ENCODE peak calls at places on chromosomes 1 and 21, in six cellular contexts. F is B cell, E is omental fat pad, Z is foreskin keratinocyte, R is spleen, H is ovary. N is an unnamed sample.

GRCh38 chr21:17829472-17829871 is 10.3 kb upstream of the C21orf91 start:
- DNase-seq in F (no peak), E (no peak), Z (no peak), R (no peak), H (no peak), N (no peak)

GRCh38 chr1:15122331-15122730 is 31.2 kb upstream of the TMEM51 start:
- DNase-seq in F (no peak), E (no peak), Z (no peak), R (no peak), H (no peak), N (no peak)

GRCh38 chr1:75672528-75673393 is 51.7 kb upstream of the ACADM start:
- DNase-seq in F (no peak), E (no peak), Z (peak; percentile 90), R (no peak), H (no peak), N (no peak)

GRCh38 chr1:59107516-59107915 is 189.4 kb upstream of the FGGY start:
- DNase-seq in F (no peak), E (no peak), Z (peak; percentile 84), R (no peak), H (no peak), N (no peak)

GRCh38 chr1:29970747-29971325 is 734.5 kb downstream of the PTPRU start:
- DNase-seq in F (no peak), E (no peak), Z (no peak), R (no peak), H (no peak), N (no peak)

GRCh38 chr1:114564141-114564540 is 17.3 kb downstream of the BCAS2 start:
- DNase-seq in F (no peak), E (no peak), Z (no peak), R (no peak), H (no peak), N (no peak)

GRCh38 chr1:10709646-10710045 is 86.8 kb downstream of the CASZ1 start:
- DNase-seq in F (no peak), E (no peak), Z (no peak), R (no peak), H (no peak), N (no peak)

GRCh38 chr1:15852036-15852827 is 4.7 kb downstream of the SPEN start:
- DNase-seq in F (no peak), E (no peak), Z (no peak), R (no peak), H (no peak), N (no peak)

GRCh38 chr1:192809286-192810252 is 730 bp downstream of the RGS2 start:
- DNase-seq in F (peak; percentile 47), E (no peak), Z (no peak), R (peak; percentile 85), H (peak; percentile 25), N (peak; percentile 28)

GRCh38 chr1:188295157-188295556 is 1466.4 kb downstream of the PLA2G4A start:
- DNase-seq in F (no peak), E (no peak), Z (no peak), R (no peak), H (no peak), N (no peak)

GRCh38 chr1:67559222-67559700 is 125.7 kb upstream of the GADD45A start:
- DNase-seq in F (no peak), E (no peak), Z (no peak), R (no peak), H (peak; percentile 39), N (no peak)

GRCh38 chr1:180982424-180982823 is 40.2 kb downstream of the STX6 start:
- DNase-seq in F (no peak), E (no peak), Z (no peak), R (no peak), H (no peak), N (no peak)

GRCh38 chr1:22806584-22806983 is 95.9 kb downstream of the EPHB2 start:
- DNase-seq in F (no peak), E (no peak), Z (no peak), R (no peak), H (no peak), N (peak; percentile 40)

GRCh38 chr1:16175610-16176553 is 20.0 kb upstream of the EPHA2 start:
- DNase-seq in F (no peak), E (peak; percentile 69), Z (no peak), R (no peak), H (peak; percentile 93), N (no peak)

GRCh38 chr1:6918286-6918907 is 133.1 kb downstream of the CAMTA1 start:
- DNase-seq in F (no peak), E (no peak), Z (peak; percentile 20), R (no peak), H (no peak), N (no peak)

GRCh38 chr1:37240897-37241296 is 206.6 kb upstream of the GRIK3 start:
- DNase-seq in F (no peak), E (no peak), Z (no peak), R (no peak), H (no peak), N (no peak)

GRCh38 chr1:156152628-156153027 is 757 bp upstream of the SEMA4A start:
- DNase-seq in F (no peak), E (no peak), Z (no peak), R (no peak), H (no peak), N (no peak)

GRCh38 chr1:242427519-242427918 is 97.0 kb downstream of the PLD5 start:
- DNase-seq in F (no peak), E (no peak), Z (no peak), R (no peak), H (no peak), N (no peak)

GRCh38 chr1:37476460-37477197 is 2.2 kb downstream of the ZC3H12A start:
- DNase-seq in F (no peak), E (no peak), Z (peak; percentile 86), R (peak; percentile 79), H (peak; percentile 86), N (no peak)

GRCh38 chr1:153754266-153754665 is 20.9 kb upstream of the SLC27A3 start:
- DNase-seq in F (no peak), E (no peak), Z (no peak), R (no peak), H (no peak), N (no peak)

GRCh38 chr1:52748119-52748518 is 21.9 kb downstream of the ZYG11B start:
- DNase-seq in F (no peak), E (no peak), Z (no peak), R (no peak), H (no peak), N (no peak)
- TF ChIP-seq CTCF in F (peak; percentile 27), E (no peak), Z (peak; percentile 53), R (no peak), H (no peak), N (peak; percentile 32)

GRCh38 chr1:223136086-223136485 is 7.0 kb downstream of the TLR5 start:
- DNase-seq in F (no peak), E (no peak), Z (no peak), R (no peak), H (no peak), N (no peak)
- TF ChIP-seq CTCF in F (no peak), E (no peak), Z (no peak), R (no peak), H (no peak), N (no peak)

GRCh38 chr1:9150582-9151290 is 21.8 kb upstream of the GPR157 start:
- DNase-seq in F (no peak), E (no peak), Z (no peak), R (no peak), H (no peak), N (no peak)
- TF ChIP-seq CTCF in F (no peak), E (no peak), Z (no peak), R (no peak), H (no peak), N (no peak)

GRCh38 chr21:34520769-34521508 is 8.9 kb upstream of the KCNE1 start:
- DNase-seq in F (no peak), E (no peak), Z (no peak), R (no peak), H (no peak), N (no peak)
- TF ChIP-seq CTCF in F (no peak), E (no peak), Z (no peak), R (no peak), H (no peak), N (no peak)

GRCh38 chr1:157626099-157626498 is 28.2 kb upstream of the FCRL4 start:
- DNase-seq in F (peak; percentile 66), E (no peak), Z (no peak), R (no peak), H (no peak), N (no peak)
- TF ChIP-seq CTCF in F (peak; percentile 75), E (no peak), Z (peak; percentile 44), R (peak; percentile 40), H (no peak), N (no peak)

DNA sequence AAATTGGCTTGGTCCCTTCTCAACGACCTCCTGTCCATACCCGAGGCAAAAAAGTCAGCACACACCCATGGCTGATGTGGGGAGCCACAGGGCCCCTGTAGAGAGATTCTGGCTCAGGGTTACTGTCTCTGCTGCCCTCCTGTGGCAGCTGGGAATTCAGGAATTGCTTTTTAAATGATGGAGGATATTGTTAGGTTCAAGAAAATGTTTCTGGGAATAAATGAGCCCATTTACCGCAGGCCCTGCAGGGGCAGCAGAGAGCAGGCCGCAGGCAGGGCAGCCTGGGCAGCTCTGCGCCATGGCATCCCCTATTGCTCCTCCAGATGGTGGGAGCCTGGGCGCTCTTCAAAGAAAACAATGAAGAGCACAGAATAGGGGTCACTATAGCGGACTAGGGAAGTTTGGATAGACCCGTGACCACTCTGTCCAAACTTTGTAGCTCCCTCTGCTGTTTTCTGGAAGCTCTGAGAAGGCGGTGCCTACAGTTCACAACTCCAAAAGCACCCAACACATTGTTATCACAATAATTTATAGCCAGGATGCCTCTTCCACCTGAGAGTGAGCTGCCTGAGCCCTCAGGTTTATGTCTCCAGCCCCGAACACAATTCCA is 201.1 kb downstream of the BACH1 start:
- DNase-seq in F (no peak), E (no peak), Z (no peak), R (no peak), H (no peak), N (no peak)
- TF ChIP-seq CTCF in F (peak; percentile 40), E (no peak), Z (peak; percentile 97), R (peak; percentile 17), H (no peak), N (peak; percentile 58)

GRCh38 chr1:205810448-205811157 is 2.4 kb downstream of the SLC41A1 start:
- DNase-seq in F (no peak), E (no peak), Z (no peak), R (no peak), H (no peak), N (no peak)
- TF ChIP-seq CTCF in F (no peak), E (no peak), Z (peak; percentile 19), R (no peak), H (no peak), N (peak; percentile 44)

DNA sequence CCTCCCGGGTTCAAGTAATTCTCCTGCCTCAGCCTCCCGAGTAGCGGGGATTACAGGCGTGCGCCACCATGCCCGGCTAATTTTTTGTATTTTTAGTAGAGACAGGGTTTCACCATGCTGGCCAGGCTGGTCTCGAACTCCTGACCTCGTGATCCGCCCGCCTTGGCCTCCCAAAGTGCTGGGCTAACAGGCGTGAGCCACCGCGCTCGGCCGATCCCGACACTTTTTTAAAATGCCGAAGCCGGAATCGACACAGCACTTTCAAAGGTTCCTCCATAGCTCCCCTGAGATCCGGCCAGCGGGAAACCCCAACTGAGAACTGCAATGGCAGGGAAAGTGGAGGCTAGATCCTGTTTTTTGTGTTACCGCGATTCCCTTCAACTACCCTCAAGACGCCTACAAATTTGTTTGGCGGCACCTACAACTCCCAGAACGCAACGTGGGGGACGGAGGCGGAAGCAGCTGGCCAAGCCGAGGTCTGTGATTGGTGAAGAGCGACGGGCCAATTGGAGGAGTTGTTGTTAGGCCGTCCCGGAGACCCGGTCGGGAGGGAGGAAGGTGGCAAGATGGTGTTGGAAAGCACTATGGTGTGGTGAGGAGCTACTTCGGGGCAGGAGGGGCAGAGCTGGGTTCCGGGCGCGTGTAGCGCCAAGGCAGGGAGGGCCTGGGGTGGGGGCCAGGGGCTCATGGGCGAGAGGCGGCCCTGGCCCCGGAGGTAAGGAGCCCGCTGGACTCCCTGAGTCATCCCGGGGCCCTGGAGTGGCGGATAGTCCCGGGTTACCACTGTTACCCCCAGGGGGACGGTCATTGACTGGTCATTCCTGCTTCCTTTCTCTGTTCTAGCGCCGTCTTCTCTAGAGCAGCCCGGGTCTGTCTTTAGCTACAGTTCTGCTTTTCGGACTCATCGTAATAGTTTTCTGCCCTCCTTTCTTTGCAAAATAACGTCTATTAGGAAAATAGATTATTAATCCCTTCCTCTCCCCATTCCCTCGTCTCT is at the start of gene PSMD4:
- DNase-seq in F (peak; percentile 93), E (peak; percentile 66), Z (peak; percentile 89), R (peak; percentile 95), H (peak; percentile 93), N (peak; percentile 84)
- TF ChIP-seq CTCF in F (no peak), E (no peak), Z (peak; percentile 9), R (no peak), H (no peak), N (peak; percentile 25)

N was measured in neural crest cell.